ENCODE peak calls at places on chromosome 7, in six cellular contexts. One of them, this sample, is unnamed.

GRCh38 chr7:22093003-22093402 is 147.3 kb upstream of the CDCA7L start:
- DNase-seq in tibial artery: no peak
- DNase-seq in CD8-positive, alpha-beta memory T cell: no peak
- DNase-seq in fibroblast of lung: peak; percentile 65
- DNase-seq in K562: no peak
- DNase-seq in AG04450: no peak
- DNase-seq in this sample: no peak

GRCh38 chr7:138886501-138886917 is 88.5 kb upstream of the ATP6V0A4 start:
- DNase-seq in tibial artery: no peak
- DNase-seq in CD8-positive, alpha-beta memory T cell: peak; percentile 66
- DNase-seq in fibroblast of lung: peak; percentile 59
- DNase-seq in K562: peak; percentile 64
- DNase-seq in AG04450: peak; percentile 38
- DNase-seq in this sample: peak; percentile 65

GRCh38 chr7:74598558-74598957 is 59.0 kb upstream of the GTF2I start:
- DNase-seq in tibial artery: no peak
- DNase-seq in CD8-positive, alpha-beta memory T cell: no peak
- DNase-seq in fibroblast of lung: peak; percentile 88
- DNase-seq in K562: no peak
- DNase-seq in AG04450: no peak
- DNase-seq in this sample: no peak

GRCh38 chr7:95066736-95067530 is 159.5 kb downstream of the PPP1R9A start:
- DNase-seq in tibial artery: no peak
- DNase-seq in CD8-positive, alpha-beta memory T cell: no peak
- DNase-seq in fibroblast of lung: peak; percentile 50
- DNase-seq in K562: no peak
- DNase-seq in AG04450: no peak
- DNase-seq in this sample: no peak

GRCh38 chr7:135950972-135951371 is 26.2 kb downstream of the MTPN start:
- DNase-seq in tibial artery: no peak
- DNase-seq in CD8-positive, alpha-beta memory T cell: no peak
- DNase-seq in fibroblast of lung: no peak
- DNase-seq in K562: no peak
- DNase-seq in AG04450: no peak
- DNase-seq in this sample: no peak

GRCh38 chr7:44914992-44915607 is 29.8 kb upstream of the PURB start:
- DNase-seq in tibial artery: no peak
- DNase-seq in CD8-positive, alpha-beta memory T cell: peak; percentile 75
- DNase-seq in fibroblast of lung: no peak
- DNase-seq in K562: no peak
- DNase-seq in AG04450: no peak
- DNase-seq in this sample: no peak

GRCh38 chr7:70602135-70602534 is 529.8 kb upstream of the GALNT17 start:
- DNase-seq in tibial artery: no peak
- DNase-seq in CD8-positive, alpha-beta memory T cell: no peak
- DNase-seq in fibroblast of lung: no peak
- DNase-seq in K562: no peak
- DNase-seq in AG04450: no peak
- DNase-seq in this sample: no peak

GRCh38 chr7:48109848-48110663 is 21.0 kb downstream of the UPP1 start:
- DNase-seq in tibial artery: peak; percentile 83
- DNase-seq in CD8-positive, alpha-beta memory T cell: peak; percentile 77
- DNase-seq in fibroblast of lung: peak; percentile 20
- DNase-seq in K562: peak; percentile 84
- DNase-seq in AG04450: no peak
- DNase-seq in this sample: peak; percentile 91

GRCh38 chr7:155381852-155382801 is 75.8 kb upstream of the EN2 start:
- DNase-seq in tibial artery: no peak
- DNase-seq in CD8-positive, alpha-beta memory T cell: no peak
- DNase-seq in fibroblast of lung: no peak
- DNase-seq in K562: no peak
- DNase-seq in AG04450: no peak
- DNase-seq in this sample: no peak

GRCh38 chr7:120709931-120710330 is 148.0 kb downstream of the TSPAN12 start:
- DNase-seq in tibial artery: no peak
- DNase-seq in CD8-positive, alpha-beta memory T cell: no peak
- DNase-seq in fibroblast of lung: peak; percentile 35
- DNase-seq in K562: no peak
- DNase-seq in AG04450: no peak
- DNase-seq in this sample: no peak

GRCh38 chr7:106071356-106071998 is 40.6 kb downstream of the SYPL1 start:
- DNase-seq in tibial artery: no peak
- DNase-seq in CD8-positive, alpha-beta memory T cell: peak; percentile 61
- DNase-seq in fibroblast of lung: peak; percentile 19
- DNase-seq in K562: no peak
- DNase-seq in AG04450: no peak
- DNase-seq in this sample: peak; percentile 85

GRCh38 chr7:130649004-130649790 is 19.4 kb downstream of the COPG2 start:
- DNase-seq in tibial artery: no peak
- DNase-seq in CD8-positive, alpha-beta memory T cell: no peak
- DNase-seq in fibroblast of lung: peak; percentile 91
- DNase-seq in K562: no peak
- DNase-seq in AG04450: no peak
- DNase-seq in this sample: no peak

GRCh38 chr7:106018566-106019338 is 55.7 kb downstream of the CDHR3 start:
- DNase-seq in tibial artery: peak; percentile 17
- DNase-seq in CD8-positive, alpha-beta memory T cell: no peak
- DNase-seq in fibroblast of lung: peak; percentile 69
- DNase-seq in K562: peak; percentile 82
- DNase-seq in AG04450: no peak
- DNase-seq in this sample: no peak

GRCh38 chr7:17654940-17655339 is 285.4 kb downstream of the SNX13 start:
- DNase-seq in tibial artery: no peak
- DNase-seq in CD8-positive, alpha-beta memory T cell: no peak
- DNase-seq in fibroblast of lung: no peak
- DNase-seq in K562: no peak
- DNase-seq in AG04450: no peak
- DNase-seq in this sample: no peak

GRCh38 chr7:38105874-38106483 is 72.1 kb upstream of the STARD3NL start:
- DNase-seq in tibial artery: no peak
- DNase-seq in CD8-positive, alpha-beta memory T cell: peak; percentile 49
- DNase-seq in fibroblast of lung: peak; percentile 45
- DNase-seq in K562: peak; percentile 50
- DNase-seq in AG04450: peak; percentile 18
- DNase-seq in this sample: no peak

GRCh38 chr7:6162331-6162620 is 110.1 kb downstream of the CYTH3 start:
- DNase-seq in tibial artery: peak; percentile 94
- DNase-seq in CD8-positive, alpha-beta memory T cell: no peak
- DNase-seq in fibroblast of lung: no peak
- DNase-seq in K562: no peak
- DNase-seq in AG04450: no peak
- DNase-seq in this sample: no peak

GRCh38 chr7:28155019-28155660 is 25.5 kb downstream of the JAZF1 start:
- DNase-seq in tibial artery: no peak
- DNase-seq in CD8-positive, alpha-beta memory T cell: no peak
- DNase-seq in fibroblast of lung: no peak
- DNase-seq in K562: no peak
- DNase-seq in AG04450: no peak
- DNase-seq in this sample: no peak

GRCh38 chr7:43639858-43640491 is 57.1 kb downstream of the STK17A start:
- DNase-seq in tibial artery: no peak
- DNase-seq in CD8-positive, alpha-beta memory T cell: no peak
- DNase-seq in fibroblast of lung: peak; percentile 93
- DNase-seq in K562: no peak
- DNase-seq in AG04450: no peak
- DNase-seq in this sample: peak; percentile 60

GRCh38 chr7:151550601-151551286 is 31.0 kb upstream of the RHEB start:
- DNase-seq in tibial artery: no peak
- DNase-seq in CD8-positive, alpha-beta memory T cell: no peak
- DNase-seq in fibroblast of lung: peak; percentile 94
- DNase-seq in K562: no peak
- DNase-seq in AG04450: peak; percentile 79
- DNase-seq in this sample: no peak

GRCh38 chr7:56040691-56041090 is 10.6 kb downstream of the PSPH start:
- DNase-seq in tibial artery: no peak
- DNase-seq in CD8-positive, alpha-beta memory T cell: no peak
- DNase-seq in fibroblast of lung: no peak
- DNase-seq in K562: no peak
- DNase-seq in AG04450: no peak
- DNase-seq in this sample: no peak

GRCh38 chr7:3533040-3533439 is 232.0 kb downstream of the SDK1 start:
- DNase-seq in tibial artery: no peak
- DNase-seq in CD8-positive, alpha-beta memory T cell: no peak
- DNase-seq in fibroblast of lung: peak; percentile 60
- DNase-seq in K562: no peak
- DNase-seq in AG04450: no peak
- DNase-seq in this sample: no peak

GRCh38 chr7:152459724-152460251 is 24.0 kb upstream of the KMT2C start:
- DNase-seq in tibial artery: no peak
- DNase-seq in CD8-positive, alpha-beta memory T cell: no peak
- DNase-seq in fibroblast of lung: peak; percentile 10
- DNase-seq in K562: no peak
- DNase-seq in AG04450: no peak
- DNase-seq in this sample: peak; percentile 22

GRCh38 chr7:138125119-138125518 is 48.9 kb downstream of the AKR1D1 start:
- DNase-seq in tibial artery: no peak
- DNase-seq in CD8-positive, alpha-beta memory T cell: no peak
- DNase-seq in fibroblast of lung: peak; percentile 35
- DNase-seq in K562: no peak
- DNase-seq in AG04450: no peak
- DNase-seq in this sample: no peak

GRCh38 chr7:42876182-42877068 is 35.4 kb downstream of the C7orf25 start:
- DNase-seq in tibial artery: no peak
- DNase-seq in CD8-positive, alpha-beta memory T cell: no peak
- DNase-seq in fibroblast of lung: peak; percentile 25
- DNase-seq in K562: peak; percentile 64
- DNase-seq in AG04450: peak; percentile 10
- DNase-seq in this sample: peak; percentile 79

GRCh38 chr7:105890290-105890997 is 14.0 kb upstream of the ATXN7L1 start:
- DNase-seq in tibial artery: no peak
- DNase-seq in CD8-positive, alpha-beta memory T cell: no peak
- DNase-seq in fibroblast of lung: peak; percentile 72
- DNase-seq in K562: no peak
- DNase-seq in AG04450: no peak
- DNase-seq in this sample: no peak

GRCh38 chr7:146067880-146068279 is 48.7 kb upstream of the CNTNAP2 start:
- DNase-seq in tibial artery: no peak
- DNase-seq in CD8-positive, alpha-beta memory T cell: no peak
- DNase-seq in fibroblast of lung: no peak
- DNase-seq in K562: no peak
- DNase-seq in AG04450: no peak
- DNase-seq in this sample: no peak

GRCh38 chr7:73606801-73607691 is 17.3 kb downstream of the MLXIPL start:
- DNase-seq in tibial artery: no peak
- DNase-seq in CD8-positive, alpha-beta memory T cell: peak; percentile 55
- DNase-seq in fibroblast of lung: no peak
- DNase-seq in K562: peak; percentile 89
- DNase-seq in AG04450: no peak
- DNase-seq in this sample: peak; percentile 61

GRCh38 chr7:77685219-77685618 is 11.0 kb upstream of the RSBN1L start:
- DNase-seq in tibial artery: no peak
- DNase-seq in CD8-positive, alpha-beta memory T cell: no peak
- DNase-seq in fibroblast of lung: no peak
- DNase-seq in K562: no peak
- DNase-seq in AG04450: no peak
- DNase-seq in this sample: peak; percentile 49

GRCh38 chr7:132298782-132299181 is 277.5 kb downstream of the PLXNA4 start:
- DNase-seq in tibial artery: no peak
- DNase-seq in CD8-positive, alpha-beta memory T cell: no peak
- DNase-seq in fibroblast of lung: peak; percentile 86
- DNase-seq in K562: no peak
- DNase-seq in AG04450: no peak
- DNase-seq in this sample: no peak

GRCh38 chr7:16318989-16319915 is 102.1 kb downstream of the CRPPA start:
- DNase-seq in tibial artery: no peak
- DNase-seq in CD8-positive, alpha-beta memory T cell: no peak
- DNase-seq in fibroblast of lung: peak; percentile 73
- DNase-seq in K562: no peak
- DNase-seq in AG04450: no peak
- DNase-seq in this sample: no peak

GRCh38 chr7:66899552-66900280 is 21.3 kb upstream of the TMEM248 start:
- DNase-seq in tibial artery: no peak
- DNase-seq in CD8-positive, alpha-beta memory T cell: no peak
- DNase-seq in fibroblast of lung: no peak
- DNase-seq in K562: no peak
- DNase-seq in AG04450: no peak
- DNase-seq in this sample: no peak
- H3K4me3 ChIP-seq in tibial artery: no peak overlapping the region
- H3K4me3 ChIP-seq in CD8-positive, alpha-beta memory T cell: no peak overlapping the region
- H3K4me3 ChIP-seq in fibroblast of lung: no peak overlapping the region
- H3K4me3 ChIP-seq in K562: no peak overlapping the region
- H3K4me3 ChIP-seq in AG04450: no peak overlapping the region
- H3K4me3 ChIP-seq in this sample: no peak overlapping the region

GRCh38 chr7:64533756-64534155 is 29.1 kb downstream of the ZNF680 start:
- DNase-seq in tibial artery: no peak
- DNase-seq in CD8-positive, alpha-beta memory T cell: no peak
- DNase-seq in fibroblast of lung: no peak
- DNase-seq in K562: no peak
- DNase-seq in AG04450: no peak
- DNase-seq in this sample: no peak

DNA sequence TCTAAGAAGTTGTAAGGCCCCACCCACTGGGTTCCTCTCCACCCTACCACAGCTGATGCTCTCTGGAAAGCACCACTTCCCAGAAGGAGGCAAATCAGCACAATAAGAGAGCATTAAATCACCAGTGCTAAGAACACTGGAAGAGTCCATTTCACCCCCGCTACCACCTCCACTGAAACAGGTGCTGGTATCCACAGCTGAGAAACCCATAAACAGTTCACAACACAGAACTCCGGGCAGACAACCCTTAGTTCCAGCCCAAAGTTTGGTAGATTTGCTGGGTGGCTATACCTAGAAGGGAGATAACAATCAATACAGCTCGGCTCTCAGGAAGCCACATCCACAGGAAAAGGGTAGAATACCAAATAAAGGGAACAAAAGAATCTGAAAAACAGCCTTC is 34.1 kb downstream of the ZNF680 start:
- DNase-seq in tibial artery: no peak
- DNase-seq in CD8-positive, alpha-beta memory T cell: no peak
- DNase-seq in fibroblast of lung: no peak
- DNase-seq in K562: no peak
- DNase-seq in AG04450: no peak
- DNase-seq in this sample: no peak
- H3K9me3 ChIP-seq in tibial artery: peaks cover 70% of the 10 kb centered on the region
- H3K9me3 ChIP-seq in CD8-positive, alpha-beta memory T cell: peaks cover 31% of the 10 kb centered on the region
- H3K9me3 ChIP-seq in fibroblast of lung: no peaks in the 10 kb centered on the region
- H3K9me3 ChIP-seq in K562: no peaks in the 10 kb centered on the region
- H3K9me3 ChIP-seq in AG04450: peaks cover 31% of the 10 kb centered on the region
- H3K9me3 ChIP-seq in this sample: peaks cover 3% of the 10 kb centered on the region

GRCh38 chr7:149735779-149736477 is 37.5 kb downstream of the ZNF467 start:
- DNase-seq in tibial artery: peak; percentile 47
- DNase-seq in CD8-positive, alpha-beta memory T cell: no peak
- DNase-seq in fibroblast of lung: no peak
- DNase-seq in K562: no peak
- DNase-seq in AG04450: no peak
- DNase-seq in this sample: no peak
- H3K4me3 ChIP-seq in tibial artery: no peak overlapping the region
- H3K4me3 ChIP-seq in CD8-positive, alpha-beta memory T cell: no peak overlapping the region
- H3K4me3 ChIP-seq in fibroblast of lung: no peak overlapping the region
- H3K4me3 ChIP-seq in K562: no peak overlapping the region
- H3K4me3 ChIP-seq in AG04450: no peak overlapping the region
- H3K4me3 ChIP-seq in this sample: no peak overlapping the region

DNA sequence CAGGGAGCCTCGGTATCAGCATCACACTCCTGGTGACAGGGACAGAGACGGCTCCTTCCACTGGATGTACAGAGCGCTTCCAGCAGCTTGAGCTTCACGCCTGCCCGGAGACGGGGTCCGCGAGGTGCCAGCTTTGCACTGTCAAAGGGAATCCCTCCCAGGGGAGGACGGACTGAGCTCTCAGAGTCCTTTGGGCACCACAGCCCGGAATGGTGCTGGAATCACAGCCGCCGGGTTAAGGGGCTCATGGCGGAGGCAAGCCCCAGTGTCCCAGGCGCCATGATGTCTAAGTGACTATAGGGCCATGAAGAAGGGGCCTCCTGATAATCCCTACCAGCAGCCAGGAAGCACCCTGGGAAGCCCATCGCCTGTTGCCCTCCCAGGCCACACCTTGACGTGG is 41.4 kb downstream of the PTPRN2 start:
- DNase-seq in tibial artery: no peak
- DNase-seq in CD8-positive, alpha-beta memory T cell: no peak
- DNase-seq in fibroblast of lung: no peak
- DNase-seq in K562: no peak
- DNase-seq in AG04450: no peak
- DNase-seq in this sample: no peak
- H3K9me3 ChIP-seq in tibial artery: no peaks in the 10 kb centered on the region
- H3K9me3 ChIP-seq in CD8-positive, alpha-beta memory T cell: no peaks in the 10 kb centered on the region
- H3K9me3 ChIP-seq in fibroblast of lung: no peaks in the 10 kb centered on the region
- H3K9me3 ChIP-seq in K562: no peaks in the 10 kb centered on the region
- H3K9me3 ChIP-seq in AG04450: peaks cover 82% of the 10 kb centered on the region
- H3K9me3 ChIP-seq in this sample: no peaks in the 10 kb centered on the region

This sample was measured in colonic mucosa.